ENCODE peak calls at places on chromosomes 2 and 18, in eight cellular contexts. L is T-helper 2 cell; I is activated CD4-positive, alpha-beta T cell treated with anti-CD3 and anti-CD28 coated beads, Interleukin-2, amount 50 U/mL, for 24 hours; N is non-pigmented ciliary epithelial cell; K is H4; O is GM19239; U is GM20000; X is KBM-7. S is an unnamed sample.

GRCh38 chr2:70726947-70727725 is 40.9 kb downstream of the ADD2 start:
- DNase-seq in I (no peak), L (no peak), U (no peak), X (no peak), N (no peak), O (no peak), K (no peak), S (no peak)

GRCh38 chr18:55115606-55116005 is 156.3 kb upstream of the CCDC68 start:
- DNase-seq in U (no peak), I (no peak), L (no peak), O (no peak), X (no peak), N (no peak), K (no peak), S (no peak)

GRCh38 chr2:188380280-188380679 is 88.6 kb downstream of the GULP1 start:
- DNase-seq in N (no peak), K (no peak), O (no peak), I (no peak), U (no peak), L (no peak), X (no peak), S (no peak)

GRCh38 chr2:183037660-183038340 is 457 bp downstream of the NCKAP1 start:
- DNase-seq in N (no peak), K (no peak), I (peak), U (peak), X (peak), O (no peak), L (peak), S (peak)

GRCh38 chr2:216635701-216636541 is 2.7 kb downstream of the IGFBP2 start:
- DNase-seq in X (peak), U (no peak), I (no peak), K (no peak), N (no peak), O (no peak), L (no peak), S (no peak)

GRCh38 chr18:28177828-28178635 is 1.1 kb upstream of the CDH2 start:
- DNase-seq in K (no peak), X (no peak), L (peak), N (no peak), U (peak), O (no peak), I (no peak), S (no peak)

GRCh38 chr2:233433794-233434193 is 79.5 kb downstream of the DGKD start:
- DNase-seq in K (no peak), I (no peak), O (no peak), N (no peak), U (no peak), X (no peak), L (no peak), S (no peak)

GRCh38 chr18:44465337-44465736 is 215.4 kb upstream of the SETBP1 start:
- DNase-seq in K (no peak), L (no peak), N (no peak), I (no peak), U (no peak), X (no peak), O (no peak), S (no peak)

GRCh38 chr2:220226076-220226475 is 598.6 kb downstream of the SLC4A3 start:
- DNase-seq in U (no peak), K (no peak), N (no peak), I (no peak), O (no peak), L (no peak), X (no peak), S (no peak)

GRCh38 chr2:168350380-168350779 is 103.0 kb upstream of the STK39 start:
- DNase-seq in K (no peak), U (no peak), I (no peak), L (no peak), N (no peak), X (no peak), O (no peak), S (no peak)

GRCh38 chr2:96663829-96664228 is 21.3 kb downstream of the FER1L5 start:
- DNase-seq in N (no peak), X (no peak), U (no peak), O (no peak), K (no peak), L (no peak), I (no peak), S (no peak)

GRCh38 chr2:118348380-118349024 is 260.2 kb downstream of the INSIG2 start:
- DNase-seq in L (no peak), U (no peak), X (no peak), O (no peak), N (no peak), I (no peak), K (no peak), S (no peak)

GRCh38 chr2:235358981-235359471 is 134.8 kb upstream of the AGAP1 start:
- DNase-seq in X (no peak), I (no peak), O (no peak), L (no peak), K (peak), N (no peak), U (no peak), S (no peak)

GRCh38 chr2:228181098-228182019 is at the start of gene SPHKAP:
- DNase-seq in K (no peak), X (no peak), N (no peak), L (no peak), O (no peak), I (no peak), U (no peak), S (no peak)

GRCh38 chr18:58556333-58557012 is 72.4 kb downstream of the ALPK2 start:
- DNase-seq in U (no peak), O (no peak), L (no peak), K (no peak), N (no peak), I (no peak), X (no peak), S (no peak)

GRCh38 chr2:47028171-47028570 is 112.6 kb upstream of the MCFD2 start:
- DNase-seq in I (no peak), U (no peak), L (no peak), K (no peak), N (no peak), O (no peak), X (no peak), S (no peak)

GRCh38 chr2:127843677-127844076 is 14.3 kb downstream of the POLR2D start:
- DNase-seq in K (no peak), U (no peak), L (no peak), X (no peak), N (no peak), O (no peak), I (no peak), S (no peak)

GRCh38 chr2:25743132-25743830 is 69.9 kb upstream of the DTNB start:
- DNase-seq in O (no peak), X (peak), N (no peak), K (no peak), U (no peak), L (no peak), I (no peak), S (no peak)

GRCh38 chr2:201532686-201533304 is 81.3 kb downstream of the STRADB start:
- DNase-seq in L (peak), U (peak), O (peak), N (peak), I (no peak), X (no peak), K (no peak), S (no peak)

GRCh38 chr2:43178602-43179542 is 47.5 kb downstream of the ZFP36L2 start:
- DNase-seq in X (peak), I (no peak), U (no peak), L (peak), O (no peak), N (peak), K (peak), S (peak)

GRCh38 chr18:5420909-5421308 is 122.9 kb downstream of the EPB41L3 start:
- DNase-seq in L (no peak), N (no peak), U (no peak), I (no peak), X (no peak), O (no peak), K (no peak), S (no peak)

GRCh38 chr2:218286570-218287459 is 5.5 kb downstream of the TMBIM1 start:
- DNase-seq in X (peak), U (peak), L (peak), I (peak), K (peak), O (peak), N (peak), S (peak)

GRCh38 chr18:70363861-70364260 is 75.0 kb downstream of the SOCS6 start:
- DNase-seq in L (no peak), X (no peak), K (no peak), O (no peak), N (no peak), U (no peak), I (no peak), S (no peak)

GRCh38 chr18:77078671-77079070 is 53.9 kb downstream of the MBP start:
- DNase-seq in L (no peak), U (no peak), N (no peak), I (no peak), X (no peak), K (no peak), O (no peak), S (no peak)

GRCh38 chr2:167181134-167181533 is 292.9 kb downstream of the XIRP2 start:
- DNase-seq in O (no peak), N (no peak), U (no peak), K (no peak), I (no peak), L (no peak), X (no peak), S (no peak)

GRCh38 chr2:217983276-217984233 is 19.2 kb downstream of the TNS1 start:
- DNase-seq in L (no peak), K (no peak), X (no peak), O (no peak), I (no peak), U (no peak), N (no peak), S (no peak)

GRCh38 chr2:123993728-123994323 is 31.3 kb upstream of the CNTNAP5 start:
- DNase-seq in O (peak), I (no peak), L (no peak), K (peak), N (no peak), U (peak), X (peak), S (peak)

GRCh38 chr18:49814147-49814499 is 790 bp upstream of the ACAA2 start:
- DNase-seq in L (peak), I (no peak), X (peak), K (peak), O (no peak), U (no peak), N (no peak), S (peak)